ENCODE peak calls at places on chromosomes 11 and 22, in nine cellular contexts. F is M059J, C is NCI-H1417, I is sigmoid colon, V is fibroblast of lung, Q is astrocyte of the spinal cord, G is adrenal gland, D is HuH-7.5, K is HFF-Myc. A is an unnamed sample.

GRCh38 chr11:122155765-122156527 is 39.9 kb upstream of the BLID start:
- DNase-seq in I (no peak), G (no peak), F (peak; percentile 59), D (no peak), C (peak; percentile 34), K (no peak), V (no peak), Q (no peak), A (no peak)

GRCh38 chr11:129041611-129042018 is 98.9 kb upstream of the TP53AIP1 start:
- DNase-seq in F (no peak), Q (no peak), V (peak; percentile 54), K (no peak), D (no peak), C (no peak), G (no peak), I (no peak), A (peak; percentile 53)

GRCh38 chr11:107679255-107680024 is 32.4 kb downstream of the SLN start:
- DNase-seq in I (no peak), C (no peak), F (no peak), G (no peak), K (no peak), D (no peak), V (no peak), Q (no peak), A (no peak)

GRCh38 chr11:83006877-83007330 is 64.8 kb downstream of the RAB30 start:
- DNase-seq in K (no peak), Q (no peak), D (no peak), I (no peak), G (peak; percentile 57), F (peak; percentile 32), C (no peak), V (no peak), A (no peak)

GRCh38 chr11:10653242-10653641 is 40.3 kb downstream of the IRAG1 start:
- DNase-seq in G (no peak), Q (no peak), I (no peak), F (no peak), K (no peak), V (no peak), D (no peak), C (no peak), A (no peak)

GRCh38 chr22:32745251-32745995 is 56.1 kb upstream of the TIMP3 start:
- DNase-seq in V (peak; percentile 82), C (no peak), F (peak; percentile 58), G (no peak), D (no peak), K (peak; percentile 72), Q (peak; percentile 52), I (peak; percentile 85), A (peak; percentile 82)

GRCh38 chr11:129960216-129961214 is 42.1 kb downstream of the PRDM10 start:
- DNase-seq in F (peak; percentile 92), D (no peak), V (peak; percentile 94), G (peak; percentile 63), C (no peak), I (no peak), K (peak; percentile 78), Q (peak; percentile 89), A (peak; percentile 96)

GRCh38 chr22:43853328-43853931 is 8.9 kb downstream of the SULT4A1 start:
- DNase-seq in V (no peak), F (peak; percentile 27), I (peak; percentile 58), K (no peak), D (no peak), Q (no peak), G (no peak), C (peak; percentile 16), A (no peak)

GRCh38 chr11:10926801-10927200 is 68.9 kb upstream of the ZBED5 start:
- DNase-seq in I (no peak), D (no peak), Q (no peak), V (no peak), K (no peak), G (no peak), C (no peak), F (peak; percentile 66), A (no peak)

GRCh38 chr22:33837806-33838205 is 82.5 kb downstream of the LARGE1 start:
- DNase-seq in I (no peak), C (no peak), Q (no peak), D (no peak), V (no peak), F (no peak), G (no peak), K (no peak), A (no peak)

GRCh38 chr11:1978865-1979473 is 18.7 kb downstream of the H19 start:
- DNase-seq in G (no peak), I (peak; percentile 21), F (no peak), D (no peak), K (no peak), C (no peak), V (no peak), Q (no peak), A (no peak)

GRCh38 chr11:88384678-88385015 is 47.1 kb upstream of the CTSC start:
- DNase-seq in G (no peak), F (peak; percentile 89), K (no peak), Q (peak; percentile 73), V (no peak), D (no peak), I (no peak), C (no peak), A (no peak)

GRCh38 chr11:1566381-1567051 is 5.6 kb downstream of the DUSP8 start:
- DNase-seq in Q (no peak), C (no peak), K (no peak), G (peak; percentile 5), F (no peak), I (no peak), V (no peak), D (no peak), A (no peak)

GRCh38 chr11:94738746-94739145 is 29.4 kb upstream of the AMOTL1 start:
- DNase-seq in Q (no peak), K (no peak), V (no peak), C (no peak), F (peak; percentile 45), G (no peak), D (no peak), I (no peak), A (no peak)

GRCh38 chr11:17498058-17498457 is 21.4 kb upstream of the ABCC8 start:
- DNase-seq in Q (no peak), F (no peak), I (no peak), C (peak; percentile 89), G (no peak), K (no peak), V (no peak), D (no peak), A (no peak)

GRCh38 chr11:23594755-23595154 is 734.5 kb upstream of the CCDC179 start:
- DNase-seq in V (no peak), C (no peak), D (no peak), F (no peak), K (no peak), G (no peak), Q (no peak), I (no peak), A (no peak)

GRCh38 chr11:122852071-122852831 is 14.0 kb downstream of the CRTAM start:
- DNase-seq in F (peak; percentile 11), K (no peak), C (no peak), Q (peak; percentile 22), V (peak; percentile 28), G (no peak), D (no peak), I (no peak), A (peak; percentile 70)

GRCh38 chr11:109853156-109853776 is 239.9 kb upstream of the ZC3H12C start:
- DNase-seq in I (no peak), C (peak; percentile 21), D (no peak), G (no peak), K (peak; percentile 45), F (peak; percentile 71), V (peak; percentile 91), Q (peak; percentile 88), A (peak; percentile 87)

GRCh38 chr11:67102664-67103063 is 16.4 kb upstream of the KDM2A start:
- DNase-seq in G (no peak), Q (no peak), I (no peak), C (no peak), F (no peak), V (no peak), D (no peak), K (no peak), A (no peak)

GRCh38 chr22:27635852-27636251 is 165.7 kb downstream of the MN1 start:
- DNase-seq in G (no peak), D (no peak), K (no peak), Q (no peak), V (no peak), F (no peak), I (no peak), C (no peak), A (no peak)

GRCh38 chr11:83285131-83285770 is 916 bp downstream of the CCDC90B start:
- DNase-seq in D (no peak), I (no peak), F (no peak), C (peak; percentile 45), G (no peak), V (no peak), K (no peak), Q (no peak), A (no peak)

GRCh38 chr22:43288378-43288777 is 54.8 kb downstream of the SCUBE1 start:
- DNase-seq in F (no peak), I (no peak), D (no peak), K (no peak), Q (no peak), V (no peak), G (no peak), C (no peak), A (no peak)